ENCODE peak calls at places on chromosomes 11 and 22, in ten cellular contexts. O, H, E, M, R, Z, Q, U, S and V are unnamed samples.

GRCh38 chr22:36546092-36546804 is 17.3 kb upstream of the EIF3D start:
- DNase-seq in O (no peak), H (no peak), E (peak; percentile 24), M (no peak), R (peak; percentile 60), Z (no peak), Q (no peak), U (no peak), S (peak; percentile 87), V (no peak)

GRCh38 chr22:21443057-21443734 is 24.0 kb upstream of the TMEM191C start:
- DNase-seq in O (peak; percentile 38), H (no peak), E (no peak), M (no peak), R (peak; percentile 2), Z (no peak), Q (no peak), U (no peak), S (no peak), V (no peak)

GRCh38 chr11:65310215-65310614 is 4.5 kb upstream of the CDC42EP2 start:
- DNase-seq in O (peak; percentile 74), H (no peak), E (peak; percentile 71), M (no peak), R (no peak), Z (no peak), Q (no peak), U (no peak), S (no peak), V (no peak)

GRCh38 chr11:47591764-47592163 is 2.4 kb downstream of the C1QTNF4 start:
- DNase-seq in O (no peak), H (no peak), E (no peak), M (no peak), R (no peak), Z (no peak), Q (no peak), U (no peak), S (peak; percentile 98), V (no peak)

GRCh38 chr11:97963528-97964331 is 1057.0 kb upstream of the CNTN5 start:
- DNase-seq in O (no peak), H (no peak), E (no peak), M (no peak), R (no peak), Z (no peak), Q (no peak), U (no peak), S (peak; percentile 41), V (no peak)

GRCh38 chr11:1917523-1918435 is 1.7 kb upstream of the TNNT3 start:
- DNase-seq in O (no peak), H (no peak), E (no peak), M (no peak), R (no peak), Z (no peak), Q (no peak), U (no peak), S (no peak), V (no peak)

GRCh38 chr11:8574798-8575197 is 19.2 kb downstream of the STK33 start:
- DNase-seq in O (no peak), H (no peak), E (no peak), M (no peak), R (no peak), Z (no peak), Q (no peak), U (no peak), S (no peak), V (no peak)

GRCh38 chr22:17083811-17084540 is 824 bp upstream of the IL17RA start:
- DNase-seq in O (peak; percentile 65), H (no peak), E (no peak), M (no peak), R (peak; percentile 27), Z (no peak), Q (no peak), U (no peak), S (no peak), V (no peak)

GRCh38 chr11:102495161-102496042 is 35.1 kb downstream of the MMP7 start:
- DNase-seq in O (no peak), H (no peak), E (no peak), M (peak; percentile 16), R (no peak), Z (peak; percentile 19), Q (peak; percentile 74), U (no peak), S (peak; percentile 84), V (no peak)

GRCh38 chr11:134063991-134064747 is 4.7 kb upstream of the JAM3 start:
- DNase-seq in O (no peak), H (no peak), E (no peak), M (no peak), R (no peak), Z (no peak), Q (no peak), U (no peak), S (no peak), V (peak; percentile 72)

GRCh38 chr11:78684377-78684776 is 109.7 kb upstream of the NARS2 start:
- DNase-seq in O (no peak), H (no peak), E (no peak), M (no peak), R (no peak), Z (no peak), Q (no peak), U (no peak), S (peak; percentile 8), V (no peak)

GRCh38 chr22:38623357-38623756 is 32.8 kb downstream of the FAM227A start:
- DNase-seq in O (no peak), H (no peak), E (no peak), M (no peak), R (no peak), Z (peak; percentile 31), Q (no peak), U (no peak), S (peak; percentile 72), V (no peak)

GRCh38 chr11:32326522-32326921 is 108.8 kb downstream of the WT1 start:
- DNase-seq in O (no peak), H (no peak), E (no peak), M (no peak), R (no peak), Z (no peak), Q (no peak), U (no peak), S (no peak), V (no peak)

GRCh38 chr11:47607380-47607779 is 13.2 kb upstream of the C1QTNF4 start:
- DNase-seq in O (no peak), H (no peak), E (no peak), M (no peak), R (no peak), Z (no peak), Q (no peak), U (no peak), S (no peak), V (no peak)

GRCh38 chr11:15901046-15901445 is 455.3 kb downstream of the SOX6 start:
- DNase-seq in O (no peak), H (no peak), E (no peak), M (no peak), R (no peak), Z (no peak), Q (no peak), U (no peak), S (no peak), V (no peak)

GRCh38 chr11:64234840-64235379 is 526 bp downstream of the VEGFB start:
- DNase-seq in O (no peak), H (no peak), E (peak; percentile 57), M (no peak), R (peak; percentile 77), Z (no peak), Q (peak; percentile 68), U (no peak), S (peak; percentile 67), V (no peak)

GRCh38 chr11:14021738-14022137 is 59.2 kb downstream of the SPON1 start:
- DNase-seq in O (no peak), H (no peak), E (no peak), M (no peak), R (no peak), Z (no peak), Q (no peak), U (no peak), S (no peak), V (no peak)

GRCh38 chr11:34654491-34655334 is 33.8 kb downstream of the EHF start:
- DNase-seq in O (no peak), H (peak; percentile 49), E (peak; percentile 40), M (peak; percentile 70), R (no peak), Z (no peak), Q (no peak), U (no peak), S (peak; percentile 56), V (no peak)

GRCh38 chr11:35247428-35247827 is 108.5 kb downstream of the CD44 start:
- DNase-seq in O (no peak), H (no peak), E (no peak), M (no peak), R (peak; percentile 39), Z (no peak), Q (peak; percentile 90), U (no peak), S (no peak), V (no peak)